ENCODE peak calls at places on chromosome 9, in four cellular contexts. One of them, this sample, is unnamed.

GRCh38 chr9:34417734-34418133 is 40.6 kb downstream of the FAM219A start:
- DNase-seq in kidney epithelial cell: no peak
- DNase-seq in CD8-positive, alpha-beta T cell: no peak
- DNase-seq in neural crest cell: no peak
- DNase-seq in this sample: no peak

GRCh38 chr9:69307446-69308216 is 17.4 kb upstream of the ENTREP1 start:
- DNase-seq in CD8-positive, alpha-beta T cell: no peak
- DNase-seq in neural crest cell: no peak
- DNase-seq in kidney epithelial cell: peak
- DNase-seq in this sample: no peak

GRCh38 chr9:125405938-125406811 is 144.5 kb downstream of the GAPVD1 start:
- DNase-seq in CD8-positive, alpha-beta T cell: no peak
- DNase-seq in neural crest cell: no peak
- DNase-seq in kidney epithelial cell: no peak
- DNase-seq in this sample: no peak

GRCh38 chr9:37215456-37216229 is 95.3 kb downstream of the ZCCHC7 start:
- DNase-seq in CD8-positive, alpha-beta T cell: no peak
- DNase-seq in neural crest cell: no peak
- DNase-seq in kidney epithelial cell: no peak
- DNase-seq in this sample: no peak

GRCh38 chr9:15513335-15513734 is 2.6 kb upstream of the PSIP1 start:
- DNase-seq in neural crest cell: no peak
- DNase-seq in kidney epithelial cell: no peak
- DNase-seq in CD8-positive, alpha-beta T cell: no peak
- DNase-seq in this sample: peak

GRCh38 chr9:91546574-91546973 is 122.9 kb upstream of the NFIL3 start:
- DNase-seq in CD8-positive, alpha-beta T cell: no peak
- DNase-seq in kidney epithelial cell: peak
- DNase-seq in neural crest cell: no peak
- DNase-seq in this sample: no peak

GRCh38 chr9:21972361-21972760 is 21.8 kb downstream of the CDKN2A start:
- DNase-seq in CD8-positive, alpha-beta T cell: no peak
- DNase-seq in kidney epithelial cell: no peak
- DNase-seq in neural crest cell: no peak
- DNase-seq in this sample: no peak

GRCh38 chr9:127707766-127708165 is 978 bp downstream of the CFAP157 start:
- DNase-seq in kidney epithelial cell: no peak
- DNase-seq in CD8-positive, alpha-beta T cell: peak
- DNase-seq in neural crest cell: no peak
- DNase-seq in this sample: no peak

GRCh38 chr9:27626629-27627564 is 53.6 kb upstream of the C9orf72 start:
- DNase-seq in CD8-positive, alpha-beta T cell: no peak
- DNase-seq in neural crest cell: no peak
- DNase-seq in kidney epithelial cell: no peak
- DNase-seq in this sample: no peak

GRCh38 chr9:95788486-95789110 is 86.9 kb upstream of the ERCC6L2 start:
- DNase-seq in kidney epithelial cell: no peak
- DNase-seq in neural crest cell: no peak
- DNase-seq in CD8-positive, alpha-beta T cell: no peak
- DNase-seq in this sample: no peak

GRCh38 chr9:133793471-133793870 is 55.3 kb upstream of the SARDH start:
- DNase-seq in kidney epithelial cell: no peak
- DNase-seq in CD8-positive, alpha-beta T cell: no peak
- DNase-seq in neural crest cell: no peak
- DNase-seq in this sample: no peak

GRCh38 chr9:1285526-1285925 is 235.4 kb downstream of the DMRT2 start:
- DNase-seq in neural crest cell: no peak
- DNase-seq in CD8-positive, alpha-beta T cell: no peak
- DNase-seq in kidney epithelial cell: no peak
- DNase-seq in this sample: no peak

GRCh38 chr9:135823036-135823435 is 84.3 kb downstream of the CAMSAP1 start:
- DNase-seq in kidney epithelial cell: no peak
- DNase-seq in neural crest cell: no peak
- DNase-seq in CD8-positive, alpha-beta T cell: no peak
- DNase-seq in this sample: no peak

GRCh38 chr9:129910628-129911567 is 75.6 kb downstream of the USP20 start:
- DNase-seq in CD8-positive, alpha-beta T cell: no peak
- DNase-seq in neural crest cell: no peak
- DNase-seq in kidney epithelial cell: peak
- DNase-seq in this sample: no peak

GRCh38 chr9:118336167-118336951 is 632.2 kb downstream of the TLR4 start:
- DNase-seq in CD8-positive, alpha-beta T cell: no peak
- DNase-seq in kidney epithelial cell: no peak
- DNase-seq in neural crest cell: no peak
- DNase-seq in this sample: no peak

GRCh38 chr9:90017704-90018103 is 412.9 kb downstream of the GADD45G start:
- DNase-seq in CD8-positive, alpha-beta T cell: no peak
- DNase-seq in kidney epithelial cell: no peak
- DNase-seq in neural crest cell: no peak
- DNase-seq in this sample: no peak

GRCh38 chr9:96620155-96620514 is 492 bp upstream of the CDC14B start:
- DNase-seq in neural crest cell: no peak
- DNase-seq in kidney epithelial cell: no peak
- DNase-seq in CD8-positive, alpha-beta T cell: no peak
- DNase-seq in this sample: no peak

GRCh38 chr9:131636593-131636992 is 91.3 kb downstream of the PRRT1B start:
- DNase-seq in neural crest cell: no peak
- DNase-seq in kidney epithelial cell: no peak
- DNase-seq in CD8-positive, alpha-beta T cell: no peak
- DNase-seq in this sample: no peak

GRCh38 chr9:34578241-34579096 is 11.1 kb downstream of the CNTFR start:
- DNase-seq in kidney epithelial cell: peak
- DNase-seq in neural crest cell: peak
- DNase-seq in CD8-positive, alpha-beta T cell: no peak
- DNase-seq in this sample: peak

GRCh38 chr9:125997510-125997823 is 250.3 kb downstream of the PBX3 start:
- DNase-seq in kidney epithelial cell: no peak
- DNase-seq in CD8-positive, alpha-beta T cell: no peak
- DNase-seq in neural crest cell: no peak
- DNase-seq in this sample: no peak

GRCh38 chr9:134568116-134568515 is 73.5 kb upstream of the COL5A1 start:
- DNase-seq in CD8-positive, alpha-beta T cell: no peak
- DNase-seq in kidney epithelial cell: no peak
- DNase-seq in neural crest cell: no peak
- DNase-seq in this sample: no peak

GRCh38 chr9:133711428-133712220 is 26.5 kb downstream of the SARDH start:
- DNase-seq in CD8-positive, alpha-beta T cell: no peak
- DNase-seq in kidney epithelial cell: no peak
- DNase-seq in neural crest cell: no peak
- DNase-seq in this sample: peak

GRCh38 chr9:68540712-68541535 is at the start of gene TMEM252:
- DNase-seq in kidney epithelial cell: no peak
- DNase-seq in neural crest cell: no peak
- DNase-seq in CD8-positive, alpha-beta T cell: no peak
- DNase-seq in this sample: no peak

GRCh38 chr9:35675732-35676392 is 2.1 kb downstream of the CA9 start:
- DNase-seq in neural crest cell: peak
- DNase-seq in CD8-positive, alpha-beta T cell: peak
- DNase-seq in kidney epithelial cell: no peak
- DNase-seq in this sample: peak

GRCh38 chr9:81622471-81623245 is 66.7 kb downstream of the TLE1 start:
- DNase-seq in kidney epithelial cell: no peak
- DNase-seq in neural crest cell: no peak
- DNase-seq in CD8-positive, alpha-beta T cell: no peak
- DNase-seq in this sample: no peak

GRCh38 chr9:90919883-90920282 is 118.3 kb downstream of the SYK start:
- DNase-seq in CD8-positive, alpha-beta T cell: no peak
- DNase-seq in neural crest cell: no peak
- DNase-seq in kidney epithelial cell: no peak
- DNase-seq in this sample: no peak

GRCh38 chr9:114138537-114138936 is 16.8 kb upstream of the COL27A1 start:
- DNase-seq in neural crest cell: no peak
- DNase-seq in kidney epithelial cell: no peak
- DNase-seq in CD8-positive, alpha-beta T cell: no peak
- DNase-seq in this sample: no peak

GRCh38 chr9:30065888-30066287 is 2318.6 kb upstream of the ACO1 start:
- DNase-seq in kidney epithelial cell: no peak
- DNase-seq in CD8-positive, alpha-beta T cell: no peak
- DNase-seq in neural crest cell: no peak
- DNase-seq in this sample: no peak

GRCh38 chr9:99400184-99400731 is 178.2 kb downstream of the SEC61B start:
- DNase-seq in neural crest cell: no peak
- DNase-seq in kidney epithelial cell: no peak
- DNase-seq in CD8-positive, alpha-beta T cell: no peak
- DNase-seq in this sample: no peak

GRCh38 chr9:86703346-86703745 is 244.0 kb downstream of the GAS1 start:
- DNase-seq in neural crest cell: no peak
- DNase-seq in kidney epithelial cell: no peak
- DNase-seq in CD8-positive, alpha-beta T cell: no peak
- DNase-seq in this sample: no peak

GRCh38 chr9:84137968-84138367 is 157.4 kb downstream of the RMI1 start:
- DNase-seq in neural crest cell: no peak
- DNase-seq in CD8-positive, alpha-beta T cell: peak
- DNase-seq in kidney epithelial cell: no peak
- DNase-seq in this sample: no peak

GRCh38 chr9:4667681-4668080 is 1.4 kb upstream of the SPATA6L start:
- DNase-seq in neural crest cell: no peak
- DNase-seq in kidney epithelial cell: no peak
- DNase-seq in CD8-positive, alpha-beta T cell: peak
- DNase-seq in this sample: no peak

GRCh38 chr9:11702529-11702928 is 990.7 kb upstream of the TYRP1 start:
- DNase-seq in neural crest cell: no peak
- DNase-seq in CD8-positive, alpha-beta T cell: no peak
- DNase-seq in kidney epithelial cell: no peak
- DNase-seq in this sample: no peak

GRCh38 chr9:89464991-89465390 is 32.9 kb downstream of the SEMA4D start:
- DNase-seq in neural crest cell: no peak
- DNase-seq in kidney epithelial cell: no peak
- DNase-seq in CD8-positive, alpha-beta T cell: no peak
- DNase-seq in this sample: no peak

GRCh38 chr9:136990233-136990911 is 1.9 kb upstream of the PAXX start:
- DNase-seq in CD8-positive, alpha-beta T cell: no peak
- DNase-seq in neural crest cell: no peak
- DNase-seq in kidney epithelial cell: no peak
- DNase-seq in this sample: peak

GRCh38 chr9:121783523-121784507 is 132.4 kb downstream of the DAB2IP start:
- DNase-seq in kidney epithelial cell: no peak
- DNase-seq in neural crest cell: no peak
- DNase-seq in CD8-positive, alpha-beta T cell: no peak
- DNase-seq in this sample: peak

GRCh38 chr9:13213337-13213736 is 66.2 kb downstream of the MPDZ start:
- DNase-seq in neural crest cell: no peak
- DNase-seq in kidney epithelial cell: no peak
- DNase-seq in CD8-positive, alpha-beta T cell: no peak
- DNase-seq in this sample: no peak

GRCh38 chr9:114483499-114483898 is 21.8 kb downstream of the WHRN start:
- DNase-seq in CD8-positive, alpha-beta T cell: no peak
- DNase-seq in kidney epithelial cell: no peak
- DNase-seq in neural crest cell: no peak
- DNase-seq in this sample: no peak

GRCh38 chr9:129225201-129225778 is 47.2 kb upstream of the IER5L start:
- DNase-seq in CD8-positive, alpha-beta T cell: no peak
- DNase-seq in kidney epithelial cell: no peak
- DNase-seq in neural crest cell: no peak
- DNase-seq in this sample: no peak

GRCh38 chr9:76905984-76906861 is at the start of gene PRUNE2:
- DNase-seq in CD8-positive, alpha-beta T cell: no peak
- DNase-seq in neural crest cell: peak
- DNase-seq in kidney epithelial cell: peak
- DNase-seq in this sample: peak

GRCh38 chr9:94140418-94140780 is 56.1 kb downstream of the PTPDC1 start:
- DNase-seq in kidney epithelial cell: no peak
- DNase-seq in CD8-positive, alpha-beta T cell: no peak
- DNase-seq in neural crest cell: no peak
- DNase-seq in this sample: no peak

GRCh38 chr9:94134629-94135028 is 50.4 kb downstream of the PTPDC1 start:
- DNase-seq in CD8-positive, alpha-beta T cell: no peak
- DNase-seq in kidney epithelial cell: no peak
- DNase-seq in neural crest cell: no peak
- DNase-seq in this sample: no peak

GRCh38 chr9:94139672-94140417 is 55.6 kb downstream of the PTPDC1 start:
- DNase-seq in CD8-positive, alpha-beta T cell: no peak
- DNase-seq in kidney epithelial cell: peak
- DNase-seq in neural crest cell: no peak
- DNase-seq in this sample: peak

GRCh38 chr9:94140791-94141790 is 56.8 kb downstream of the PTPDC1 start:
- DNase-seq in neural crest cell: no peak
- DNase-seq in kidney epithelial cell: no peak
- DNase-seq in CD8-positive, alpha-beta T cell: no peak
- DNase-seq in this sample: no peak

DNA sequence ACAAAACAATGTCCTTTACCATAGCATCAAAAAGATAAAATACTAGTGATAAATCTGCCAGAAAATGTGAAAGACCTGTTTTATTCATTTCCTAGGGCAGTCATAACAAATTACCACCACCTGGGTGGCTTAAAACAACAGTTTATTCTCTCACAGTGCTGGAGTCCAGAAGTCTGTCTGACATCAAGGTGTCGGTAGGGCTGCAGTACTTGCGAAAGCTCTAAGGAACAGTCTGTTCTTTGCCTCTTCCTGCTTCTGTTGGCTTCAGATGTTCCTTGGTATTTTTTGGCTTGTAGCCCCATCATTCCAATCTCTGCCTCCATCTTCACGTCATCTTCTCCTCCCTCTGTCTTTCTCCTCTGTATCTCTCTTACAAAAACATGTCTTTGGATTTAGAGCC is 51.0 kb downstream of the PTPDC1 start:
- DNase-seq in kidney epithelial cell: no peak
- DNase-seq in CD8-positive, alpha-beta T cell: no peak
- DNase-seq in neural crest cell: no peak
- DNase-seq in this sample: no peak
- TF ChIP-seq CTCF in kidney epithelial cell: no peak
- TF ChIP-seq CTCF in CD8-positive, alpha-beta T cell: no peak
- TF ChIP-seq CTCF in neural crest cell: no peak
- TF ChIP-seq CTCF in this sample: no peak

GRCh38 chr9:97993000-97993399 is 9.9 kb downstream of the ANP32B start:
- DNase-seq in CD8-positive, alpha-beta T cell: no peak
- DNase-seq in kidney epithelial cell: no peak
- DNase-seq in neural crest cell: no peak
- DNase-seq in this sample: no peak

GRCh38 chr9:97991818-97992217 is 8.7 kb downstream of the ANP32B start:
- DNase-seq in kidney epithelial cell: no peak
- DNase-seq in CD8-positive, alpha-beta T cell: no peak
- DNase-seq in neural crest cell: no peak
- DNase-seq in this sample: no peak

GRCh38 chr9:97992219-97992618 is 9.1 kb downstream of the ANP32B start:
- DNase-seq in kidney epithelial cell: no peak
- DNase-seq in neural crest cell: no peak
- DNase-seq in CD8-positive, alpha-beta T cell: no peak
- DNase-seq in this sample: no peak

GRCh38 chr9:97987490-97987889 is 4.3 kb downstream of the ANP32B start:
- DNase-seq in neural crest cell: no peak
- DNase-seq in CD8-positive, alpha-beta T cell: no peak
- DNase-seq in kidney epithelial cell: no peak
- DNase-seq in this sample: no peak

GRCh38 chr9:97990259-97990658 is 7.1 kb downstream of the ANP32B start:
- DNase-seq in neural crest cell: no peak
- DNase-seq in CD8-positive, alpha-beta T cell: no peak
- DNase-seq in kidney epithelial cell: peak
- DNase-seq in this sample: no peak
- TF ChIP-seq CTCF in neural crest cell: no peak
- TF ChIP-seq CTCF in CD8-positive, alpha-beta T cell: no peak
- TF ChIP-seq CTCF in kidney epithelial cell: peak
- TF ChIP-seq CTCF in this sample: no peak

GRCh38 chr9:2872307-2872940 is 28.5 kb upstream of the PUM3 start:
- DNase-seq in kidney epithelial cell: no peak
- DNase-seq in CD8-positive, alpha-beta T cell: no peak
- DNase-seq in neural crest cell: no peak
- DNase-seq in this sample: no peak
- TF ChIP-seq CTCF in kidney epithelial cell: peak
- TF ChIP-seq CTCF in CD8-positive, alpha-beta T cell: no peak
- TF ChIP-seq CTCF in neural crest cell: peak
- TF ChIP-seq CTCF in this sample: no peak

GRCh38 chr9:92558612-92559374 is 23.0 kb upstream of the ECM2 start:
- DNase-seq in CD8-positive, alpha-beta T cell: no peak
- DNase-seq in kidney epithelial cell: no peak
- DNase-seq in neural crest cell: no peak
- DNase-seq in this sample: no peak
- TF ChIP-seq CTCF in CD8-positive, alpha-beta T cell: no peak
- TF ChIP-seq CTCF in kidney epithelial cell: no peak
- TF ChIP-seq CTCF in neural crest cell: no peak
- TF ChIP-seq CTCF in this sample: no peak

This sample was measured in glutamatergic neuron.